ENCODE peak calls at places on chromosome 1, in four cellular contexts. H is naive thymus-derived CD4-positive, alpha-beta T cell; Q is Panc1; L is PC-3. S is an unnamed sample.

GRCh38 chr1:53526451-53527101 is 67.4 kb downstream of the DMRTB1 start:
- ATAC-seq in H (peak; percentile 21), Q (no peak), L (no peak), S (peak; percentile 8)

GRCh38 chr1:195594773-195595172 is 1013.5 kb downstream of the KCNT2 start:
- ATAC-seq in H (no peak), Q (no peak), L (no peak), S (no peak)

GRCh38 chr1:64421377-64421776 is 48.6 kb upstream of the CACHD1 start:
- ATAC-seq in H (no peak), Q (no peak), L (no peak), S (no peak)

GRCh38 chr1:5481889-5482288 is 510.3 kb downstream of the NPHP4 start:
- ATAC-seq in H (peak; percentile 73), Q (no peak), L (no peak), S (no peak)

GRCh38 chr1:170491291-170491690 is 40.7 kb upstream of the GORAB start:
- ATAC-seq in H (no peak), Q (no peak), L (no peak), S (no peak)

GRCh38 chr1:147515046-147515869 is 26.0 kb upstream of the BCL9 start:
- ATAC-seq in H (peak; percentile 42), Q (peak; percentile 77), L (peak; percentile 100), S (peak; percentile 93)

GRCh38 chr1:45619149-45619921 is 4.5 kb downstream of the CCDC17 start:
- ATAC-seq in H (no peak), Q (no peak), L (no peak), S (no peak)

GRCh38 chr1:155064109-155064812 is 721 bp downstream of the EFNA4 start:
- ATAC-seq in H (peak; percentile 8), Q (peak; percentile 34), L (peak; percentile 17), S (peak; percentile 63)

GRCh38 chr1:8467308-8467707 is 149.4 kb downstream of the SLC45A1 start:
- ATAC-seq in H (no peak), Q (no peak), L (no peak), S (no peak)

GRCh38 chr1:220894025-220894923 is 15.0 kb downstream of the HLX start:
- ATAC-seq in H (peak; percentile 38), Q (peak; percentile 64), L (no peak), S (no peak)

GRCh38 chr1:40848530-40849189 is 13.5 kb downstream of the CITED4 start:
- ATAC-seq in H (no peak), Q (peak; percentile 92), L (peak; percentile 88), S (peak; percentile 94)

GRCh38 chr1:56469640-56470371 is 109.6 kb downstream of the PLPP3 start:
- ATAC-seq in H (peak; percentile 47), Q (no peak), L (peak; percentile 77), S (peak; percentile 57)

GRCh38 chr1:229836324-229836723 is 210.3 kb downstream of the URB2 start:
- ATAC-seq in H (no peak), Q (no peak), L (no peak), S (no peak)

GRCh38 chr1:4698911-4699310 is 44.5 kb downstream of the AJAP1 start:
- ATAC-seq in H (no peak), Q (no peak), L (no peak), S (no peak)

GRCh38 chr1:225555821-225556220 is 97.1 kb downstream of the ENAH start:
- ATAC-seq in H (no peak), Q (no peak), L (no peak), S (no peak)

GRCh38 chr1:235181561-235182245 is 20.7 kb upstream of the RBM34 start:
- ATAC-seq in H (no peak), Q (no peak), L (no peak), S (no peak)

GRCh38 chr1:64006276-64007051 is 197.0 kb upstream of the UBE2U start:
- ATAC-seq in H (peak; percentile 18), Q (peak; percentile 94), L (peak; percentile 96), S (peak; percentile 90)

GRCh38 chr1:116769561-116769977 is 15.3 kb downstream of the CD2 start:
- ATAC-seq in H (peak; percentile 91), Q (no peak), L (peak; percentile 38), S (no peak)

GRCh38 chr1:15364740-15365139 is 44.9 kb upstream of the EFHD2 start:
- ATAC-seq in H (peak; percentile 45), Q (peak; percentile 49), L (no peak), S (no peak)

GRCh38 chr1:11072216-11072917 is 12.5 kb upstream of the SRM start:
- ATAC-seq in H (no peak), Q (no peak), L (no peak), S (no peak)